ENCODE peak calls at places on chromosomes 13 and 19, in five cellular contexts. One of them, this sample, is unnamed.

GRCh38 chr13:109243311-109243951 is 543.0 kb downstream of the IRS2 start:
- DNase-seq in AG09319: peak
- DNase-seq in A673: peak
- DNase-seq in AG08395: peak
- DNase-seq in naive thymus-derived CD8-positive, alpha-beta T cell: no peak
- DNase-seq in this sample: peak

GRCh38 chr19:16452321-16452720 is 19.4 kb downstream of the EPS15L1 start:
- DNase-seq in AG09319: no peak
- DNase-seq in A673: no peak
- DNase-seq in AG08395: no peak
- DNase-seq in naive thymus-derived CD8-positive, alpha-beta T cell: no peak
- DNase-seq in this sample: no peak

GRCh38 chr13:54687173-54687572 is 1658.6 kb downstream of the OLFM4 start:
- DNase-seq in AG09319: no peak
- DNase-seq in A673: no peak
- DNase-seq in AG08395: no peak
- DNase-seq in naive thymus-derived CD8-positive, alpha-beta T cell: no peak
- DNase-seq in this sample: no peak

GRCh38 chr13:113863511-113864302 is at the start of gene GAS6:
- DNase-seq in AG09319: no peak
- DNase-seq in A673: no peak
- DNase-seq in AG08395: peak
- DNase-seq in naive thymus-derived CD8-positive, alpha-beta T cell: peak
- DNase-seq in this sample: peak

GRCh38 chr19:3625996-3626472 is 556 bp downstream of the CACTIN start:
- DNase-seq in AG09319: no peak
- DNase-seq in A673: no peak
- DNase-seq in AG08395: no peak
- DNase-seq in naive thymus-derived CD8-positive, alpha-beta T cell: no peak
- DNase-seq in this sample: no peak

GRCh38 chr13:54379461-54379860 is 1350.8 kb downstream of the OLFM4 start:
- DNase-seq in AG09319: no peak
- DNase-seq in A673: no peak
- DNase-seq in AG08395: no peak
- DNase-seq in naive thymus-derived CD8-positive, alpha-beta T cell: no peak
- DNase-seq in this sample: no peak

GRCh38 chr19:10102787-10103236 is 334 bp upstream of the ANGPTL6 start:
- DNase-seq in AG09319: no peak
- DNase-seq in A673: no peak
- DNase-seq in AG08395: no peak
- DNase-seq in naive thymus-derived CD8-positive, alpha-beta T cell: no peak
- DNase-seq in this sample: no peak

GRCh38 chr13:57739089-57739488 is 107.5 kb downstream of the PCDH17 start:
- DNase-seq in AG09319: no peak
- DNase-seq in A673: peak
- DNase-seq in AG08395: no peak
- DNase-seq in naive thymus-derived CD8-positive, alpha-beta T cell: no peak
- DNase-seq in this sample: no peak

GRCh38 chr19:34989248-34989797 is 10.8 kb upstream of the GRAMD1A start:
- DNase-seq in AG09319: no peak
- DNase-seq in A673: no peak
- DNase-seq in AG08395: no peak
- DNase-seq in naive thymus-derived CD8-positive, alpha-beta T cell: no peak
- DNase-seq in this sample: no peak

GRCh38 chr19:5038631-5039271 is 69.8 kb downstream of the KDM4B start:
- DNase-seq in AG09319: no peak
- DNase-seq in A673: peak
- DNase-seq in AG08395: peak
- DNase-seq in naive thymus-derived CD8-positive, alpha-beta T cell: no peak
- DNase-seq in this sample: no peak

GRCh38 chr19:45630463-45630862 is 8.7 kb downstream of the EML2 start:
- DNase-seq in AG09319: no peak
- DNase-seq in A673: peak
- DNase-seq in AG08395: peak
- DNase-seq in naive thymus-derived CD8-positive, alpha-beta T cell: no peak
- DNase-seq in this sample: peak

GRCh38 chr13:113207890-113208423 is 512 bp downstream of the PCID2 start:
- DNase-seq in AG09319: no peak
- DNase-seq in A673: peak
- DNase-seq in AG08395: peak
- DNase-seq in naive thymus-derived CD8-positive, alpha-beta T cell: no peak
- DNase-seq in this sample: no peak

GRCh38 chr19:2775556-2776430 is 7.3 kb downstream of the SGTA start:
- DNase-seq in AG09319: no peak
- DNase-seq in A673: no peak
- DNase-seq in AG08395: no peak
- DNase-seq in naive thymus-derived CD8-positive, alpha-beta T cell: peak
- DNase-seq in this sample: no peak

GRCh38 chr13:39684531-39685137 is 29.2 kb downstream of the COG6 start:
- DNase-seq in AG09319: no peak
- DNase-seq in A673: peak
- DNase-seq in AG08395: peak
- DNase-seq in naive thymus-derived CD8-positive, alpha-beta T cell: peak
- DNase-seq in this sample: peak

GRCh38 chr13:39604736-39605135 is 1.7 kb upstream of the LHFPL6 start:
- DNase-seq in AG09319: no peak
- DNase-seq in A673: no peak
- DNase-seq in AG08395: no peak
- DNase-seq in naive thymus-derived CD8-positive, alpha-beta T cell: no peak
- DNase-seq in this sample: no peak

GRCh38 chr13:21517576-21517975 is 58.5 kb upstream of the ZDHHC20 start:
- DNase-seq in AG09319: no peak
- DNase-seq in A673: no peak
- DNase-seq in AG08395: no peak
- DNase-seq in naive thymus-derived CD8-positive, alpha-beta T cell: no peak
- DNase-seq in this sample: no peak

GRCh38 chr19:418761-419632 is 10.1 kb upstream of the C2CD4C start:
- DNase-seq in AG09319: no peak
- DNase-seq in A673: no peak
- DNase-seq in AG08395: no peak
- DNase-seq in naive thymus-derived CD8-positive, alpha-beta T cell: no peak
- DNase-seq in this sample: no peak

This sample was measured in foreskin keratinocyte.